ENCODE peak calls at places on chromosomes 6 and 20, in four cellular contexts. P is WTC11, R is HepG2, I is K562. H is an unnamed sample.

GRCh38 chr6:130159876-130160415 is 62.8 kb downstream of the SAMD3 start:
- DNase-seq in P (no peak), R (no peak), I (no peak), H (no peak)

GRCh38 chr20:25025091-25025861 is 32.7 kb downstream of the ACSS1 start:
- DNase-seq in P (no peak), R (no peak), I (no peak), H (no peak)

GRCh38 chr6:157032923-157033322 is 255.7 kb downstream of the ARID1B start:
- DNase-seq in P (no peak), R (no peak), I (no peak), H (no peak)

GRCh38 chr6:167337675-167338449 is 13.0 kb downstream of the TTLL2 start:
- DNase-seq in P (no peak), R (no peak), I (peak), H (no peak)

GRCh38 chr20:56778765-56779195 is 149.7 kb downstream of the TFAP2C start:
- DNase-seq in P (no peak), R (no peak), I (no peak), H (no peak)

GRCh38 chr20:46650575-46651090 is 626 bp downstream of the SLC13A3 start:
- DNase-seq in P (no peak), R (no peak), I (no peak), H (no peak)

GRCh38 chr6:119521251-119521650 is 171.7 kb upstream of the MAN1A1 start:
- DNase-seq in P (no peak), R (no peak), I (no peak), H (no peak)

GRCh38 chr6:129575378-129576118 is 134.4 kb downstream of the ARHGAP18 start:
- DNase-seq in P (no peak), R (peak), I (peak), H (peak)

GRCh38 chr6:13303668-13304017 is 24.7 kb downstream of the TBC1D7 start:
- DNase-seq in P (no peak), R (no peak), I (no peak), H (no peak)

GRCh38 chr6:4603291-4603690 is 172.9 kb upstream of the CDYL start:
- DNase-seq in P (no peak), R (no peak), I (no peak), H (no peak)

GRCh38 chr6:134223761-134224445 is 94.0 kb downstream of the SGK1 start:
- DNase-seq in P (no peak), R (no peak), I (no peak), H (no peak)

GRCh38 chr6:125974214-125974866 is 12.0 kb upstream of the TRMT11 start:
- DNase-seq in P (no peak), R (peak), I (peak), H (peak)

GRCh38 chr6:76435174-76435573 is 362.7 kb upstream of the IMPG1 start:
- DNase-seq in P (no peak), R (no peak), I (no peak), H (no peak)

GRCh38 chr6:154567695-154568220 is 57.3 kb upstream of the CNKSR3 start:
- DNase-seq in P (no peak), R (no peak), I (no peak), H (no peak)

GRCh38 chr6:93562566-93562965 is 143.2 kb upstream of the EPHA7 start:
- DNase-seq in P (no peak), R (no peak), I (no peak), H (no peak)

GRCh38 chr6:114144887-114145851 is 174.2 kb upstream of the HDAC2 start:
- DNase-seq in P (no peak), R (peak), I (no peak), H (no peak)

GRCh38 chr6:42026540-42026939 is 23.8 kb upstream of the TAF8 start:
- DNase-seq in P (no peak), R (no peak), I (no peak), H (no peak)

GRCh38 chr6:137309078-137309762 is 90.0 kb upstream of the IFNGR1 start:
- DNase-seq in P (peak), R (peak), I (no peak), H (peak)

GRCh38 chr20:60136640-60137411 is 178.6 kb downstream of the CDH26 start:
- DNase-seq in P (no peak), R (no peak), I (no peak), H (no peak)

GRCh38 chr6:3906191-3907019 is 57.2 kb downstream of the FAM50B start:
- DNase-seq in P (no peak), R (peak), I (no peak), H (no peak)

GRCh38 chr6:42279144-42279781 is 61.6 kb upstream of the MRPS10 start:
- DNase-seq in P (no peak), R (no peak), I (no peak), H (peak)

GRCh38 chr6:35018746-35019145 is 122.4 kb downstream of the TCP11 start:
- DNase-seq in P (no peak), R (no peak), I (no peak), H (no peak)

GRCh38 chr20:19440660-19441527 is 228.5 kb downstream of the SLC24A3 start:
- DNase-seq in P (no peak), R (no peak), I (no peak), H (no peak)

GRCh38 chr20:4953881-4954280 is 47.4 kb downstream of the SLC23A2 start:
- DNase-seq in P (no peak), R (no peak), I (no peak), H (no peak)

GRCh38 chr20:62637110-62637509 is 5.2 kb upstream of the SLCO4A1 start:
- DNase-seq in P (no peak), R (no peak), I (no peak), H (no peak)

GRCh38 chr6:117601811-117602150 is 530 bp downstream of the GOPC start:
- DNase-seq in P (no peak), R (no peak), I (no peak), H (no peak)

GRCh38 chr6:11229267-11230043 is 3.0 kb downstream of the NEDD9 start:
- DNase-seq in P (peak), R (no peak), I (no peak), H (no peak)

GRCh38 chr20:24977336-24977735 is 15.2 kb downstream of the APMAP start:
- DNase-seq in P (no peak), R (no peak), I (no peak), H (no peak)

GRCh38 chr20:18390201-18390600 is 76.6 kb downstream of the DZANK1 start:
- DNase-seq in P (no peak), R (no peak), I (no peak), H (no peak)

GRCh38 chr6:167153523-167153959 is 4.2 kb downstream of the GPR31 start:
- DNase-seq in P (no peak), R (peak), I (no peak), H (no peak)

GRCh38 chr6:142839686-142840040 is 105.3 kb downstream of the HIVEP2 start:
- DNase-seq in P (no peak), R (no peak), I (no peak), H (no peak)

DNA sequence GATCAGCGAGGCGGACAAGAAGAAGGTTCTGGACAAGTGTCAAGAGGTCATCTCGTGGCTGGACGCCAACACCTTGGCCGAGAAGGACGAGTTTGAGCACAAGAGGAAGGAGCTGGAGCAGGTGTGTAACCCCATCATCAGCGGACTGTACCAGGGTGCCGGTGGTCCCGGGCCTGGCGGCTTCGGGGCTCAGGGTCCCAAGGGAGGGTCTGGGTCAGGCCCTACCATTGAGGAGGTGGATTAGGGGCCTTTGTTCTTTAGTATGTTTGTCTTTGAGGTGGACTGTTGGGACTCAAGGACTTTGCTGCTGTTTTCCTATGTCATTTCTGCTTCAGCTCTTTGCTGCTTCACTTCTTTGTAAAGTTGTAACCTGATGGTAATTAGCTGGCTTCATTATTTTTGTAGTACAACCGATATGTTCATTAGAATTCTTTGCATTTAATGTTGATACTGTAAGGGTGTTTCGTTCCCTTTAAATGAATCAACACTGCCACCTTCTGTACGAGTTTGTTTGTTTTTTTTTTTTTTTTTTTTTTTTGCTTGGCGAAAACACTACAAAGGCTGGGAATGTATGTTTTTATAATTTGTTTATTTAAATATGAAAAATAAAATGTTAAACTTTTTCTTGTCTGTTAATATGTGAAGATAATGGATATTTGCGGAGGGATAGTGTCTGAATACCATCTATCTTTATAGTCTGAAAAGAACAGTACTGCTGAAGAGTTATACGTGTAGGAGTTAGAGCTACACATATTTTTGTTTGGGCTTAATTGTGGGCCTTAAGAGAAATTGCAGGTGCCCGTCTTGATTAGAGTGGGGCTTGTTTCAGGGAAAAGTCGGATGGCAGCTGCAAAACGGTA is 2.3 kb downstream of the HSPA1B start:
- DNase-seq in P (no peak), R (no peak), I (no peak), H (peak)
- TF ChIP-seq NR3C1 in P (no peak), R (no peak), I (no peak), H (no peak)

GRCh38 chr6:158480989-158481388 is 78.9 kb upstream of the TMEM181 start:
- DNase-seq in P (no peak), R (no peak), I (no peak), H (no peak)

GRCh38 chr6:158474961-158475343 is 84.9 kb upstream of the TMEM181 start:
- DNase-seq in P (no peak), R (peak), I (no peak), H (peak)

GRCh38 chr6:158472453-158472852 is 87.4 kb upstream of the TMEM181 start:
- DNase-seq in P (no peak), R (no peak), I (no peak), H (no peak)

GRCh38 chr6:158475344-158476302 is 84.3 kb upstream of the TMEM181 start:
- DNase-seq in P (no peak), R (no peak), I (peak), H (peak)

GRCh38 chr6:158476389-158476788 is 83.5 kb upstream of the TMEM181 start:
- DNase-seq in P (no peak), R (no peak), I (no peak), H (no peak)
- TF ChIP-seq NR3C1 in P (no peak), R (no peak), I (no peak), H (no peak)

GRCh38 chr6:25397406-25397805 is 118.2 kb downstream of the CARMIL1 start:
- DNase-seq in P (no peak), R (no peak), I (no peak), H (no peak)
- TF ChIP-seq NR3C1 in P (no peak), R (no peak), I (no peak), H (no peak)

GRCh38 chr20:21353236-21353635 is 44.1 kb downstream of the NKX2-4 start:
- DNase-seq in P (no peak), R (no peak), I (no peak), H (no peak)

GRCh38 chr20:21357851-21358250 is 39.5 kb downstream of the NKX2-4 start:
- DNase-seq in P (no peak), R (peak), I (no peak), H (peak)

GRCh38 chr20:21355981-21356380 is 41.3 kb downstream of the NKX2-4 start:
- DNase-seq in P (no peak), R (no peak), I (no peak), H (no peak)

DNA sequence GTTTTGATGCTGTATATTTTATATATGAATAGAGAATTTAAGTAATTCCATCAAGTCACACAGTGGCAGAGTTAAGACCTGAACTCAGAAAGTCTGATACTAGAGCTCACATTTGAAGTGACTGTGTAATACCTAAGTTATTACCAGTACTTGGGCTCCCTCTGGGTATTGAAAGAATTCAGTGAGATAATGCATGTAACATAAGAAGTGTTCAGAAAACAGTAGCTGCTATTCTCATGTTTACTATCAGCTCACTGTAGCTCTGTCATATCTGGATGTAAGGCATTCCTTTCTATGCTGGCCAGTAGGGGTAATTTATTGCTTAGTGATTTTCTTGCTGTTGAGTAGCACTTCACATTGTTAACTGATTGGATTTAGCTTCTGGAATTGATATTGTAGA is 44.6 kb downstream of the NKX2-4 start:
- DNase-seq in P (no peak), R (peak), I (no peak), H (no peak)
- TF ChIP-seq NR3C1 in P (no peak), R (no peak), I (no peak), H (no peak)

GRCh38 chr6:43575105-43575771 is 600 bp downstream of the XPO5 start:
- DNase-seq in P (peak), R (peak), I (peak), H (peak)
- TF ChIP-seq NR3C1 in P (no peak), R (no peak), I (no peak), H (no peak)

DNA sequence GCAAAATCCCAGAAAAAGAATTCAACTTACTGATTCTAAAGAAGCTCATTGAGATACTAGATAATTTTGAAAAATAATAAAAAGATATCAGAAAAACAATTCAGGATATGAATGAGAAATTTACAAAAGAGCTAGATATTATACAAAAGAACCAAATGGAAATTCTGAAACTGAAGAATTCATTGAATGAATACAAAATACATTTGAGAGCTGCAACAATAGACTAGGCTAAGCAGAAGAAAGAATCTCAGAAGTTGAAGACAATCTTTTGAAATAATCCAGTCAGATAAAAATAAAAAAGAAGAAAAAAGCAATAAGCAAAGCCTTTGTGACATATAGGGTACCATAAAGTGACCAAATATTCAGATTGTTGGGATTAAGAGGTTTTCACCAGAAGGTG is 206.0 kb downstream of the CD109 start:
- DNase-seq in P (no peak), R (no peak), I (no peak), H (no peak)
- TF ChIP-seq NR3C1 in P (no peak), R (no peak), I (no peak), H (no peak)

GRCh38 chr20:35490736-35491181 is 35.4 kb downstream of the CEP250 start:
- DNase-seq in P (no peak), R (no peak), I (no peak), H (no peak)
- TF ChIP-seq NR3C1 in P (no peak), R (no peak), I (no peak), H (no peak)

GRCh38 chr6:15444081-15444731 is 198.3 kb downstream of the JARID2 start:
- DNase-seq in P (no peak), R (no peak), I (no peak), H (no peak)
- TF ChIP-seq NR3C1 in P (no peak), R (no peak), I (no peak), H (no peak)

DNA sequence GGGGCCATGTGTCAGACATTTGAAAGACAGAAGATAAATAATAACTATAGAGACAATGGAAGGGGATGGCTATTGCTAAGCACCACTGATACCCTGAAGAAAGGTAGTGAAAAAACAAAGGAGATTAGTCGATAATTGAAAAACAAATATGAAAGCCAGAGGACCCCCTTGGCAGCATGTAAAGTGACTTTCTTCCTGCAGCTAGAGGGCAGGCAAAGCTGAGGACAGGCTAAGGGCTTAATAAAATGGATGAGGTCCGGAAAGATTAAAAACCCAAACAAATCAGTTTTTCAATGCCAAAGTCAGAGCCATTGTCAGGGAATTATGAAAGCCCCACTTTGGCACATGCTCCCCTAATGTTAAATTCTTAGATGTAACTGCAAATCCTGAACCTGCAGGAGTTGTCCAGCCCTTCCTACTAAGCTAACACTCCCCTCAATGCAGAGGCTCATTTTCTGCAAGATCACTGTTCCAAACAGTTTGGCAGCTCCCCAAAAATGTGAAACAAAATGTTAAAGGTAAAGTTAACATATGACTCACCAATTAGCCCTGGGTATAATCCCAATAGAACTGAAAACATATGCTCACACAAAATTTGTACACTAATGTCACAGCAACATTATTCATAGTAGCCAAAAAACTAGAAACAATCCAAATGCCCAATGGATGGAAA is 1177.9 kb downstream of the GRIK2 start:
- DNase-seq in P (no peak), R (no peak), I (no peak), H (no peak)
- TF ChIP-seq NR3C1 in P (no peak), R (no peak), I (no peak), H (no peak)

GRCh38 chr20:32972181-32973076 is 31.8 kb downstream of the SUN5 start:
- DNase-seq in P (no peak), R (no peak), I (no peak), H (no peak)
- TF ChIP-seq NR3C1 in P (no peak), R (no peak), I (no peak), H (no peak)